ENCODE peak calls at places on chromosomes 12 and 14, in five cellular contexts. P is GM06990, S is lower leg skin, B is cardiac fibroblast, R is K562. T is an unnamed sample.

GRCh38 chr14:35754671-35755070 is 54.4 kb downstream of the RALGAPA1 start:
- DNase-seq in P (no peak), S (no peak), B (no peak), R (no peak), T (no peak)

GRCh38 chr14:85250369-85250768 is 279.6 kb upstream of the FLRT2 start:
- DNase-seq in P (no peak), S (no peak), B (no peak), R (no peak), T (no peak)

GRCh38 chr12:6337958-6338406 is 3.9 kb downstream of the TNFRSF1A start:
- DNase-seq in P (no peak), S (no peak), B (peak; percentile 56), R (no peak), T (no peak)

GRCh38 chr12:87283111-87283510 is 746.1 kb downstream of the C12orf50 start:
- DNase-seq in P (no peak), S (no peak), B (no peak), R (no peak), T (no peak)

GRCh38 chr12:123713398-123714301 is 1.5 kb downstream of the ATP6V0A2 start:
- DNase-seq in P (peak; percentile 41), S (no peak), B (peak; percentile 14), R (peak; percentile 65), T (peak; percentile 47)

GRCh38 chr14:89242871-89243270 is 174.2 kb downstream of the FOXN3 start:
- DNase-seq in P (no peak), S (no peak), B (no peak), R (no peak), T (no peak)

GRCh38 chr14:39374846-39375245 is 57.4 kb downstream of the FBXO33 start:
- DNase-seq in P (no peak), S (no peak), B (peak; percentile 62), R (no peak), T (no peak)

GRCh38 chr14:37591941-37592287 is 3.1 kb downstream of the FOXA1 start:
- DNase-seq in P (no peak), S (no peak), B (no peak), R (no peak), T (no peak)

GRCh38 chr14:92466068-92466458 is 47.5 kb upstream of the RIN3 start:
- DNase-seq in P (no peak), S (no peak), B (no peak), R (no peak), T (no peak)

GRCh38 chr12:16258963-16259362 is 18.5 kb downstream of the SLC15A5 start:
- DNase-seq in P (no peak), S (no peak), B (no peak), R (no peak), T (no peak)

GRCh38 chr14:80607430-80608200 is 333.9 kb downstream of the CEP128 start:
- DNase-seq in P (no peak), S (no peak), B (peak; percentile 84), R (no peak), T (no peak)

GRCh38 chr14:94769413-94770250 is at the start of gene GSC:
- DNase-seq in P (no peak), S (peak; percentile 89), B (peak; percentile 39), R (no peak), T (no peak)

GRCh38 chr12:87253157-87253556 is 776.0 kb downstream of the C12orf50 start:
- DNase-seq in P (no peak), S (no peak), B (peak; percentile 13), R (no peak), T (no peak)

GRCh38 chr14:33692762-33693161 is 258.1 kb downstream of the EGLN3 start:
- DNase-seq in P (no peak), S (no peak), B (peak; percentile 81), R (no peak), T (no peak)

GRCh38 chr12:33423706-33424105 is 15.9 kb downstream of the SYT10 start:
- DNase-seq in P (no peak), S (no peak), B (no peak), R (no peak), T (no peak)

GRCh38 chr12:3168775-3169221 is 91.6 kb downstream of the TSPAN9 start:
- DNase-seq in P (peak; percentile 32), S (no peak), B (peak; percentile 80), R (no peak), T (no peak)

GRCh38 chr12:212799-213526 is 994 bp downstream of the SLC6A12 start:
- DNase-seq in P (no peak), S (no peak), B (peak; percentile 18), R (no peak), T (no peak)

DNA sequence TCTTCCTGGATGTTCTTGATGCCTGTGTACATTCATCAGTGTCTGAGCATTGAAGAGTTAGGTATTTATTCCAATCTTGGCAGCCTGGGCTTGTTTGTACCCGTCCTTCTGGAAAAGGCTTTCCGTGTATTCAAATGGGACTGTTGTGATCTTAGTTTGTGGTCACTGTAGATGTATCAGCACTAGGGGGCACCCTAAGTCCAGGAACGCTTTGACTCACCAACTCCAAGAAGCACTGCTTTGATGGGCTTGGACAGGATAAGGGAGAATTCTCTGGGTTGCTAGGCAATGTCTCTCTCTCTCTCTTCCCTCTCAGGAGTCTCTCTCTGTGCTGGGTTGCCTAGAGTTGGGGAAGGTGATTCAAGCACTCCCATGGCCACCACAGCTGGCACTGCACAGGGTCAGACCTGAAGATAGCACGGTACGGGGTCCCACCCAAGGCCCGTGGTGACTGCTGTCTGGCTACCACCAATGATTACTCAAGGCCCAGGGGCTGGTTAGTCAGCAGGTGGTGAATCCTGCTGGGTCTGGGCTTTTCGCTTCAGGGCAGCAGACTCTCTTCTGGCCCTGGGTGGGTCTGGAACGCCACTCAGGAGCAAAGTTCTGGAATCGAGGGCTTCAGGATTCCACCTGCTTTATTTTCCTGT is 211.1 kb upstream of the RGS6 start:
- DNase-seq in P (no peak), S (no peak), B (peak; percentile 88), R (peak; percentile 48), T (peak; percentile 25)
- TF ChIP-seq CTCF in P (peak; percentile 56), S (no peak), B (peak; percentile 71), R (peak; percentile 69), T (peak; percentile 61)

DNA sequence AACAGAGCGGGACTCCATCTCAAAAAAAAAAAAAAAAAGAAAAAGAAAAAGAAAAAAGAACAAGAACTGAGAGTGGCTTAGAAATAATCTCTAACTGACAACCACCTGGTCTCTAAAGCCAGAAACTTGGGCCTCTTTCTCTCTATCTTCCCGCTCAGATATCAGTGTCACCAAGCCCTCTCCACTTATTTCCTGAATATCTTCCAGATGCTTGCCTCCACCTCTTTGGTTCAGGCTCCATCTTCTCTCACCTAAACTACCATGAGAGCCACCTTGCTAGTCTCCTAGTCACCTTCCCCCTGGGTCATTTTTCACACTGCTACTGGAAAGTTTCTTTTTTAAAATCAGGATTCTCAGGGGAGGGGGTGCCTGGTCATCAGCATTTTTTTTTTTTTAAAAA is 1.8 kb upstream of the TM9SF1 start:
- DNase-seq in P (no peak), S (no peak), B (no peak), R (peak; percentile 29), T (no peak)
- H3K4me3 ChIP-seq in P (peak overlapping the region; percentile 97), S (no peak overlapping the region), B (no peak overlapping the region), R (peak overlapping the region; percentile 67), T (peak overlapping the region; percentile 94)

GRCh38 chr14:59582161-59582560 is 5.5 kb upstream of the CCDC175 start:
- DNase-seq in P (no peak), S (no peak), B (no peak), R (no peak), T (no peak)

GRCh38 chr14:59576332-59577294 is at the start of gene CCDC175:
- DNase-seq in P (peak; percentile 63), S (peak; percentile 92), B (peak; percentile 82), R (peak; percentile 75), T (peak; percentile 35)
- TF ChIP-seq CTCF in P (peak; percentile 92), S (no peak), B (peak; percentile 76), R (peak; percentile 93), T (peak; percentile 84)

GRCh38 chr12:110123861-110124183 is 335 bp upstream of the IFT81 start:
- DNase-seq in P (no peak), S (no peak), B (no peak), R (no peak), T (no peak)
- H3K4me3 ChIP-seq in P (no peak overlapping the region), S (no peak overlapping the region), B (no peak overlapping the region), R (no peak overlapping the region), T (no peak overlapping the region)

DNA sequence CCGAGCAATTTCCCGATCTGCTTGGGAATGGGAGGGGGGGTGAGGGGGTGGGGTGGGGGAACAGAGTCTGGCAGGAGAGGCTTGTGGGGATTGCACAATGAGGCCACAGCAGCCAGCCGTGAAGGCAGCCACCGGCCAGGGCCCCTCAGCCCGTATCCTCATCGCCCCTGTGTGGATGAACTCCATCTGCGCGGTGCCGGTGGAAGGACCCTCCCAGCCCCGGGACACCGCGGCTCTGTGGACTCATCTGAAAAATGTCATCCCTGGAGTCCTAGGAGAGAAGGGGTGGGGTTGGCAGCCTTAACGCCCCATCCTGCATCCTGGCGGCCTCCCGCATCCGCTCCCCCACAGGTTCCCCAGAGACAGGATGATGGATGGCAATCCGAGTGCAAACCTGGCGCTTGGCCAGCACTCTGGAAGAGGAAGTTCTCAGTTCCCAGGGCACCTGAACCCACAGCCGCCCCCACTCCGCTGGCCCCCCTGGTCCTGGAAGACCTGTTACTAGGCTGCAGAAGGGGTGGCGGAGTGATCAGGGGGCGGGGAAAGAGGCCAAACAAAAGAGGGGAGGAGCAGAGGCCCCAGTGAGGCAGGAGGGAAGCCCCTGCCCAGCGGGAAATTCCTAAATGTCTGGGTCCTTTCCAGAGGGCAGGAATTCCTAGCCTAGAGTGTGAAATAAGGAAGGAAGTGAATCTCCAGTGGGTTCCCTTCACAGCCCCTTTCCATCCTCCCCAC is 1.2 kb upstream of the TNFAIP2 start:
- DNase-seq in P (no peak), S (peak; percentile 97), B (peak; percentile 97), R (peak; percentile 71), T (no peak)
- TF ChIP-seq CTCF in P (no peak), S (no peak), B (no peak), R (no peak), T (no peak)

GRCh38 chr14:91244501-91244901 is at the start of gene GPR68:
- DNase-seq in P (no peak), S (peak; percentile 93), B (peak; percentile 81), R (no peak), T (no peak)
- H3K4me3 ChIP-seq in P (peak within 1 kb of the TSS; percentile 13), S (no peak within 1 kb of the TSS), B (peak within 1 kb of the TSS; percentile 24), R (no peak within 1 kb of the TSS), T (no peak within 1 kb of the TSS)

DNA sequence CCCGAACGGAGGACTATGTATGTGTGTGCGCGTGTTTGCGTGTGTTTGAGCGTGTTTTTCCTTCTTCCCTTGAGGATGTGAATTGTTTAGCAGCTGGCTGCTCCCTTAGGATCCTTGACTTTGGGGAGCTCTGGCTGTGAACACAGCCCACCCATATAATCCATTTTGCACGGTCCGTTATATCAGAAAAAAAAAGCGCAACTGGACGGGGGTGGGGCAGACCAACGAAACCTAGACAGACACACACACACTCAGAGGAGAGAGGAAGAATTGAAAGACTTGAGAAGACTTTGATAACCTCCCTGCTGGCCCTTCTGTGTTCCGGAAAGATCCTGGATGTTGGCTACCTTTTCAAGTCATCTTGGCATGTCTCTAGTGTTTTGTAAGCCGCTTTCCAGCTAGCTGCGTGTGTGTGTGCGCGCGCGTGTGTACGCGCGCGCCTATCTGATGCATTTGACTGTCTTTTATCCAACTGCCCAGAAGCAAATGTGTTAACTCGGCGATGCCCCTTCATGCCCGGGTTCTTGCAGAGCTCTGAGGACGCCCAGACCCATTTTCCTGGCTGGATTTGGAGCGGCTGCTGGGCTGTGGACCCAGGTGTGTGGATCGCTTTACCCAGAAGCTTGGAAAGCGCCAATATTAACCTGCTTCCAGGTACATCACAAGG is 576 bp downstream of the LRFN5 start:
- DNase-seq in P (no peak), S (peak; percentile 78), B (no peak), R (no peak), T (no peak)
- TF ChIP-seq CTCF in P (no peak), S (no peak), B (no peak), R (no peak), T (no peak)

DNA sequence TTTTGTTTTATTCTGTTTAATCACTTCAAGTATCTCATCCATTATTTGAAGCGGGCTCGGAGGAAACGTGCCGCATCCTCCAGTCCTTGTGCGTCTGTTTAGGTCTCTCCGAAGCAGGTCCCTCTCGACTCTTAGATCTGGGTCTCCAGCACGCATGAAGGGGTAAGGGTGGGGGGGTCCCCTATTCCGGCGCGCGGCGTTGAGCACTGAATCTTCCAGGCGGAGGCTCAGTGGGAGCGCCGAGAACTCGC is 311 bp upstream of the LGR5 start:
- DNase-seq in P (no peak), S (no peak), B (no peak), R (no peak), T (no peak)
- H3K4me3 ChIP-seq in P (no peak overlapping the region), S (peak overlapping the region; percentile 23), B (peak overlapping the region; percentile 40), R (no peak overlapping the region), T (no peak overlapping the region)